ENCODE peak calls at places on chromosomes 4 and X, in five cellular contexts. B, G, F, Y and W are unnamed samples. For H3K4me1 and H3K9me3, the result is how much of the 10 kb centered on the place peaks cover.

GRCh38 chrX:8345473-8345872 is 119.2 kb upstream of the VCX3B start:
- DNase-seq in B (peak), G (no peak), F (peak), Y (no peak), W (no peak)

GRCh38 chrX:134173541-134174272 is 63.3 kb upstream of the CCDC160 start:
- DNase-seq in B (no peak), G (peak), F (no peak), Y (no peak), W (no peak)

GRCh38 chrX:69361286-69361926 is 142.7 kb upstream of the NALF2 start:
- DNase-seq in B (peak), G (no peak), F (no peak), Y (no peak), W (peak)

GRCh38 chr4:37641886-37642849 is 44.0 kb downstream of the RELL1 start:
- DNase-seq in B (no peak), G (no peak), F (peak), Y (no peak), W (no peak)

GRCh38 chr4:40788338-40788737 is 38.6 kb downstream of the NSUN7 start:
- DNase-seq in B (no peak), G (no peak), F (no peak), Y (no peak), W (no peak)

GRCh38 chr4:7444314-7444713 is 9.6 kb upstream of the PSAPL1 start:
- DNase-seq in B (no peak), G (no peak), F (no peak), Y (no peak), W (no peak)

GRCh38 chr4:30454504-30454903 is 265.7 kb upstream of the PCDH7 start:
- DNase-seq in B (no peak), G (no peak), F (no peak), Y (peak), W (no peak)

GRCh38 chr4:29596228-29596627 is 1123.9 kb upstream of the PCDH7 start:
- DNase-seq in B (no peak), G (no peak), F (no peak), Y (no peak), W (no peak)

GRCh38 chr4:6673660-6674499 is 19.8 kb upstream of the S100P start:
- DNase-seq in B (peak), G (peak), F (peak), Y (peak), W (peak)

GRCh38 chrX:118181030-118181429 is 64.4 kb upstream of the KLHL13 start:
- DNase-seq in B (peak), G (no peak), F (no peak), Y (peak), W (peak)

GRCh38 chrX:68183612-68184214 is 249.6 kb downstream of the OPHN1 start:
- DNase-seq in B (peak), G (no peak), F (peak), Y (peak), W (peak)

GRCh38 chr4:100008048-100008447 is 58.0 kb upstream of the H2AZ1 start:
- DNase-seq in B (peak), G (no peak), F (no peak), Y (no peak), W (peak)

GRCh38 chrX:38116706-38117105 is 104.0 kb downstream of the SRPX start:
- DNase-seq in B (no peak), G (no peak), F (no peak), Y (no peak), W (no peak)

GRCh38 chrX:29728639-29729038 is 486.7 kb upstream of the MAGEB2 start:
- DNase-seq in B (no peak), G (no peak), F (no peak), Y (no peak), W (no peak)

GRCh38 chr4:137692205-137692604 is 159.9 kb upstream of the PCDH18 start:
- DNase-seq in B (no peak), G (no peak), F (no peak), Y (no peak), W (no peak)

GRCh38 chrX:23898412-23898959 is 9.3 kb downstream of the APOO start:
- DNase-seq in B (peak), G (no peak), F (no peak), Y (peak), W (peak)

GRCh38 chrX:23900220-23900797 is 7.4 kb downstream of the APOO start:
- DNase-seq in B (no peak), G (no peak), F (no peak), Y (no peak), W (no peak)

GRCh38 chrX:23901805-23902204 is 5.9 kb downstream of the APOO start:
- DNase-seq in B (peak), G (peak), F (peak), Y (peak), W (peak)

GRCh38 chrX:23902419-23902818 is 5.3 kb downstream of the APOO start:
- DNase-seq in B (peak), G (no peak), F (peak), Y (peak), W (peak)

DNA sequence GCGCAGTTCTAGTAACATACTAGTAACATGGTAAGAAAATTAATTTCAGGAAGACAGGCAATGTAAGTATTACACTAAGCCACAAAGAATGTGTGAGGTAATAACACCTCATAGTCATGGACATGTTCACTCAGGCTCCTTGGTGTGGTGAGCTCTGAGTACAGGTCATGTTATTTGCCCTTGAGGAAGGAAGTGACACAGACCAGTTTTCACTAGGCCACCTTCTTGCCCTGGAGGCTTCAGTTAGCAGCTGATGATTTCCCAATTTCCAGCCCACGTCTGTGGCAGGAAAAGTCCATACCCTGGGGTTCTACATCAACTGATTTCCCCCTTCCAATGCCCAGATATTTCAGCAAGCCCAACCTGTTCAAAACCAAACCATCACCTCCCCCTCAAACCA is 6.7 kb downstream of the APOO start:
- DNase-seq in B (peak), G (no peak), F (peak), Y (peak), W (peak)
- H3K4me1 ChIP-seq in B (under half), G (under half), F (half or more), Y (under half), W (under half)

DNA sequence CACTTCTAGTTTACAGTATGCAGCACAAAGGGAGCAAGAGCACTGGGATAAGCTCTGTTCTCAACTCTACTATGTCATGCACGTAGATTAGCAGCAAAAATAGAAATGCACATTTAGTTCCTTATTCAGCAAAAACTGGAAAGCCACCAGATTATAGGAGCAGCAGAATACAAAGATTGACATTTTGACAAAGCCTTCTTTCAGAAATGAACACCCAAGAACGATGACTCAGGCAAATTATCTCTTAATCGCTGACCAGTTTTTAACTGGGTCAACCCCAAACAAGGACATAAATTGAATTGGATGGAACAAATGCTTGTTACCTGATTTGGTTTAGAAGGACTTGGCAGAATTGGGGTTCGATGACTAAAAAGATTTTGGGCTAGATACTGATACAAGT is 775.3 kb upstream of the HS3ST1 start:
- DNase-seq in B (no peak), G (no peak), F (no peak), Y (no peak), W (no peak)
- H3K9ac ChIP-seq in B (no peak), G (no peak), F (no peak), Y (no peak), W (no peak)

DNA sequence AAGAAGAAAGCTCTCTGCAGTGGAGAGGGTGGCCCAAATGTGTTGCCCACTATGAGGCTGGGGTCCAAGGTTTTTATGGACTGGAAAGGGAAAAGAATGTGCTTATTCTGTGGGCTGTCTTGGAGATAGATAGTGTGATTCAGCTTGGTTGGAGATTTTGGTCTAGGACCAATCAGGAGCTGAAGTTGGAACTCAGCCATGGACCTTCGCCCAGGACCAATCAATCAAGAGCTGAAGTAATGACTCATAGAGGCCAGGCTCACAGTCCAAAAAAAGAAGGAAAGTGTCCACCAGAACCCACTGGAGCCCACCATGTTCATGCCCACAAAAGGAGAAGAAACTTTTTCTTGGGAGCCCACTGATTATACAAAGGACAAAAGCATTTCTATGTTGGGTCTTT is 369.5 kb downstream of the UBE2NL start:
- DNase-seq in B (no peak), G (no peak), F (no peak), Y (no peak), W (no peak)
- H3K9me3 ChIP-seq in B (under half), G (under half), F (half or more), Y (under half), W (under half)

DNA sequence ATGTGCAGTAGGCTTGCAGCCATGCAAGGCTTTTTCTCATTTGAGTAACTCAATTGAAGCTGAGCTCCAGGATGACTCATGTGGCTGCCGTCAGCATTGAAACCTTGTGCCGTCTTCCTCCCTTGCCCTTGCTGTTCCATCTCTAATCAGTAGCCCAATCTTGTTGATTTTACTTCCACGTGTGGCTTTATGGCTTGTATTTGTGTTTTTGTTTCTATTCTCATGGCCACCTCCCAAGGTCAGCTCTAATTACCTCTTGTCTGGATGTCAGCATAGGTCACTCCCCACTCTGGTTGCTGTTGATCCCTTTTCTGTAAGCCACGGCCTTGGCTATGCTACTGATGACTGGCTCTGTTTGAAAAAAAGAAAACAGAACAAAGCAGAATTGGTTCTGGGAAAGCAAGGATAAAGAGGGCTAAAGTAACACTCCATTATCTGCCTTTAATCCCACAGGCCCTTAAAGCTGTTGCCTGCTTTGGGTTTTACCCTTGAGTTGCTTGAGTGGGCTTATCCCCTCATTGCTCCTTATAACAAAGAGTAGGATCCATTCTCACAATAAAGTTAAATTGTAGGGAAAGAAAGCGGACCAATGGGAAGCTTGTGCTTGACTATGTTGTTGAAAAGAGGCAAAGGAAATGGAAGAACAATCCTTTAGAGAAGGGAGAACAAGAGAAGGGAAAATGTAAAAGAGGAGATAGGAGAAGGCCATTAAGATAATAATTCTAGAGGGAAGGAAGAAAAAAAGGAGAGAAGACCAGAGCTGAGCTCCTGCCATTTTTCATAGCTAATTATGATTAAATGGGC is 173.9 kb upstream of the PGRMC2 start:
- DNase-seq in B (peak), G (no peak), F (no peak), Y (peak), W (peak)
- H3K4me1 ChIP-seq in B (under half), G (under half), F (under half), Y (under half), W (under half)

DNA sequence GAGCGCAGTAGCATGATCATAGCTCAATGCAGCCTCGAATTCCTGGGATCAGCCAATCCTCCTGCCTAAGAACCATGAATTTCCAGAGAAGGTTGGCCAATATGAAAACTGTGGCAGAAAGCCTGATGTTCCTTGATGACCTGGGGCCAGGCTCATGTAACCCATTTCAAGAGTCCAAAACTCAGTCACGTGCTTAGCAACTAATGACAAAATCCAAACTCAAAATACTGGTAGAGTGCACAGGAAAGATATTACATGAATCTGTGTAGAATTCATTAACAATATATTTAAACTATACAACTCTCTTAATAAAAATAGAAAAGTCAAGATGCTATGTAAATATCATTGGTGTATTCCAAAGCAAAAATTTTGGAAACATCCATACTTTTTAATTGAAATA is 265.7 kb upstream of the NDST3 start:
- DNase-seq in B (no peak), G (no peak), F (no peak), Y (no peak), W (no peak)
- H3K9ac ChIP-seq in B (no peak), G (no peak), F (no peak), Y (no peak), W (no peak)

GRCh38 chrX:155534800-155535199 is 76.4 kb upstream of the F8A3 start:
- DNase-seq in B (no peak), G (no peak), F (no peak), Y (no peak), W (no peak)

DNA sequence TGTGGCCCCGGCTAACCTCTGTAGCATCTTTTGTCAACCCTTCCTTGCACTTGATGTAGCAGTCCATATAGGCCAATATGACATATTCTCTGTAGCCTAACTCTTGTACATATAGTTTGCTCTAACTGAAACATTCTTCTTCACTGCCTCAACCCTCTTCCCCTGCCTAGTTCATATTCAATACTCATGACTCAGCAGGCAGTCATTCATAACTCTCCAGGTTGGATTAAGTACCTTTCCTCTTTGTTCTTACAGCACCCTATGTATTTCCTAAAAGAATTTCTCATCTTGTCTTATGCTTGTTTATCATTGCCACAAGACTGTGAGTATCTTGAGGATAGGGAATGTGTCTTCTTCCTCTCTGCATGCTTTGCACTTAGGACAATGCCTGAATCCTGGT is 76.9 kb downstream of the TMLHE start:
- DNase-seq in B (peak), G (no peak), F (no peak), Y (no peak), W (no peak)
- H3K9me3 ChIP-seq in B (under half), G (under half), F (under half), Y (under half), W (under half)

DNA sequence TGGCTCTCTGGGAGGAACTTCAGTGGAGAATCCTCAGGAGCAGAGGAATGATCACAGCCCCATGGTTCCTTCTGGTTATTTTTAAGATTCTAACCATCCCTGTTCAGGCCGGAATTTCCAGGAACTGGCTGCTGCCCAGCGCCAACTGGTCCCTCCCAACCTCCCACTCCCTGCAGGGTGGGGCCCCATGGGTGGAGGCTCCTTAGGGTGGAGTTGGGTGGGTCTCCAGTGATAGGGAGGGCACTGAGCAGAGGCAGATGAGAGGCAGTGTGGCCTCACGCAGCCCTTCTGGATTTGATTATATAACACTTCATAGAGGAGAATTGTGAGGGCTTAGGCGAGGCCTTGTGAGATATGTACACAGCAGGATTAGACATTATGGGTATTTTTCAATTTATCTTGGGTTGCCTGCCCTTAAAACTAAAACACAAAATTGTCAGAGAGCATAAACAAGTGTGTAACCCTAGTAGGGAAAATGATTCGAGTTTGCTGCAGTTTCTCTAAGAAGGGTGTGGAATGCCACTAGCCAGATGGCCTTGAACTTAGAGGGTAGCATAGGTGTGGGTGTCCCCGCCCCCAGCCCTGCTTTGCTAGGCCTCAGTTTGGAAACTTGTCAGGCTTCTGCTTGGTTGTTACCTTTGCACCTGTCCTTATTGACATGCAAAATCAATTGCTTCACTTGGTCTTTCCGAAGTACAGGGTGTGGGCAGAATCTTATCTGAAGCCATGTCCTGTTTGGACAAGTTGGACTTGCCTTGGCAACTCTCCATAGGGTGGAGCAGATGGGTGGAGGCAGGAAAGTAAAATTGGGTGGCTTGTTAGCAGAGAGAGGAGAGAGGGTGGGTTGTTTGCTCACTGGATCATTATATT is 9.3 kb downstream of the KLF3 start:
- DNase-seq in B (peak), G (peak), F (peak), Y (peak), W (peak)
- H3K4me1 ChIP-seq in B (under half), G (under half), F (half or more), Y (half or more), W (half or more)